ENCODE peak calls at places on chromosomes 2 and 18, in five cellular contexts. H is astrocyte of the cerebellum, N is pancreas, C is progenitor cell of endocrine pancreas, P is fibroblast of pulmonary artery. O is an unnamed sample.
A peak's percentile ranks its signal among the peaks of the same experiment; 100 is the strongest.

GRCh38 chr2:174840436-174840835 is 76.2 kb upstream of the CHRNA1 start:
- DNase-seq in H (no peak), N (no peak), C (no peak), P (peak; percentile 57), O (no peak)

GRCh38 chr2:39432701-39433100 is 4.4 kb downstream of the MAP4K3 start:
- DNase-seq in H (no peak), N (no peak), C (no peak), P (no peak), O (no peak)

GRCh38 chr2:229914182-229914581 is 7.6 kb downstream of the TRIP12 start:
- DNase-seq in H (no peak), N (no peak), C (no peak), P (peak; percentile 35), O (no peak)

GRCh38 chr2:75709297-75709696 is 1.4 kb downstream of the GCFC2 start:
- DNase-seq in H (no peak), N (no peak), C (no peak), P (no peak), O (no peak)

GRCh38 chr18:7598167-7599062 is 31.3 kb downstream of the PTPRM start:
- DNase-seq in H (no peak), N (no peak), C (no peak), P (peak; percentile 50), O (no peak)

GRCh38 chr2:173355132-173355865 is 627 bp downstream of the CDCA7 start:
- DNase-seq in H (peak; percentile 6), N (no peak), C (peak; percentile 34), P (peak; percentile 70), O (no peak)

GRCh38 chr2:63642941-63643340 is 54.2 kb downstream of the MDH1 start:
- DNase-seq in H (no peak), N (no peak), C (no peak), P (no peak), O (no peak)

GRCh38 chr2:59389240-59389639 is 1148.1 kb upstream of the FANCL start:
- DNase-seq in H (no peak), N (no peak), C (no peak), P (no peak), O (no peak)

GRCh38 chr2:176827269-176827668 is 385.3 kb upstream of the HNRNPA3 start:
- DNase-seq in H (no peak), N (no peak), C (no peak), P (no peak), O (no peak)

GRCh38 chr2:239836021-239836765 is 188.9 kb downstream of the NDUFA10 start:
- DNase-seq in H (no peak), N (no peak), C (peak; percentile 8), P (no peak), O (no peak)

GRCh38 chr2:129299338-129299737 is 680.1 kb upstream of the RAB6C start:
- DNase-seq in H (no peak), N (no peak), C (no peak), P (no peak), O (no peak)

GRCh38 chr2:205590759-205591158 is 91.5 kb upstream of the NRP2 start:
- DNase-seq in H (no peak), N (no peak), C (no peak), P (peak; percentile 50), O (no peak)

GRCh38 chr2:8424997-8425900 is 256.6 kb upstream of the ID2 start:
- DNase-seq in H (no peak), N (no peak), C (no peak), P (no peak), O (no peak)

GRCh38 chr2:187553908-187554703 is at the start of gene TFPI:
- DNase-seq in H (peak; percentile 50), N (no peak), C (no peak), P (peak; percentile 84), O (no peak)

GRCh38 chr18:48859311-48860275 is 91.2 kb downstream of the SMAD7 start:
- DNase-seq in H (no peak), N (no peak), C (no peak), P (no peak), O (no peak)

GRCh38 chr2:113342650-113343049 is 63.9 kb upstream of the PAX8 start:
- DNase-seq in H (no peak), N (no peak), C (no peak), P (no peak), O (no peak)

GRCh38 chr2:16151281-16151570 is 210.9 kb downstream of the MYCN start:
- DNase-seq in H (no peak), N (no peak), C (no peak), P (no peak), O (no peak)

GRCh38 chr18:75810481-75810880 is 383.0 kb upstream of the SMIM21 start:
- DNase-seq in H (no peak), N (no peak), C (no peak), P (no peak), O (no peak)

GRCh38 chr2:20661028-20661980 is 5.6 kb upstream of the GDF7 start:
- DNase-seq in H (peak; percentile 63), N (peak; percentile 42), C (peak; percentile 63), P (peak; percentile 88), O (peak; percentile 83)

GRCh38 chr2:177693658-177694334 is 301.2 kb downstream of the AGPS start:
- DNase-seq in H (no peak), N (no peak), C (no peak), P (no peak), O (no peak)

GRCh38 chr2:186044761-186045160 is 306.2 kb downstream of the FSIP2 start:
- DNase-seq in H (no peak), N (no peak), C (no peak), P (no peak), O (no peak)

GRCh38 chr18:23779696-23780303 is 90.5 kb downstream of the LAMA3 start:
- DNase-seq in H (no peak), N (no peak), C (no peak), P (peak; percentile 43), O (no peak)

GRCh38 chr18:62324917-62325805 is at the start of gene TNFRSF11A:
- DNase-seq in H (no peak), N (peak; percentile 39), C (peak; percentile 51), P (no peak), O (peak; percentile 86)

GRCh38 chr2:37869756-37870155 is 55.3 kb upstream of the RMDN2 start:
- DNase-seq in H (peak; percentile 72), N (no peak), C (no peak), P (peak; percentile 30), O (no peak)

GRCh38 chr2:206211657-206212255 is 52.1 kb downstream of the EEF1B2 start:
- DNase-seq in H (no peak), N (no peak), C (no peak), P (peak; percentile 64), O (no peak)

GRCh38 chr18:61400714-61401113 is 67.5 kb downstream of the CDH20 start:
- DNase-seq in H (peak; percentile 55), N (no peak), C (no peak), P (peak; percentile 62), O (no peak)

DNA sequence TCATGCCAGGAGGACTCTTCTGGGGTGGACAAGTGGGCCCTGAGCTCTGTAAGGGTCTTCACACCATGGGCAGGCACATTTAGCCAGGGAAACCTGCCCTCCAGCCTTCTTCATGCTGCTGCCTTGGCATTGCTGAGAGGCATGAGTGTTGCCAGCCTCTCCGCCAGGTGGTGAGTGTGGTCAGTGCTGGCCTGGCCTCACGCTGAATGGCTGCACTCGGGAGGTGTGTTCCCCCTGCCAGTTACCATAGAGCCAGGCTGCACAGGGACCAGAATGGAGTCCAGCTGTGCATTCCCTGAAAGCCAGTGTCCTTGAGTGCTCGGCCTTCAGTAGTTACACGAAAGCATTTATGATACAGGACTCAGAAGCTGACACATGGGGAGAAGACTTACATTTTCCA is 139.7 kb downstream of the ATP9B start:
- DNase-seq in H (no peak), N (peak; percentile 71), C (no peak), P (no peak), O (no peak)
- TF ChIP-seq CTCF in H (no peak), N (no peak), C (no peak), P (no peak), O (no peak)

GRCh38 chr2:190535586-190535985 is 1.1 kb upstream of the NEMP2 start:
- DNase-seq in H (no peak), N (no peak), C (no peak), P (no peak), O (no peak)

GRCh38 chr2:190535119-190535439 is 557 bp upstream of the NEMP2 start:
- DNase-seq in H (no peak), N (no peak), C (no peak), P (no peak), O (no peak)

GRCh38 chr2:190537765-190538164 is 3.2 kb upstream of the NEMP2 start:
- DNase-seq in H (no peak), N (no peak), C (no peak), P (peak; percentile 28), O (no peak)

GRCh38 chr2:190540048-190540447 is 5.5 kb upstream of the NEMP2 start:
- DNase-seq in H (no peak), N (no peak), C (no peak), P (peak; percentile 15), O (no peak)

DNA sequence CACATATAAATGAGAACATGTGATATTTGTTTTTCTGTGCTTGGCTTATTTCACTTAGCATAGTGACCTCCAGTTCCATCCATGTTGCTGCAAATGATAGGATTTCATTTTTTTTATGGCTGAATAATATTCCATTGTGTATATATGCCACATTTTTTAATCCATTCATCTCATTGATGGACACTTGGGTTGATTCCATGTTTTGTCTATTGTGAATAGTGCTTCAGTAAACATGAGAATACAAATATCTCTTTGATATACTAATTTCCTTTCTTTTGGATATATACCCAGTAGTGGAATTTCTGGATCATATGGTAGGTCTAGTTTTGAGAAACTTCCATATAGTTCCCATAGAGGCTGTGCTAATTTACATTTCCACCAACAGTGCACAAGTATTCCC is 3.7 kb upstream of the NEMP2 start:
- DNase-seq in H (no peak), N (no peak), C (no peak), P (no peak), O (no peak)
- TF ChIP-seq CTCF in H (no peak), N (no peak), C (no peak), P (no peak), O (no peak)

DNA sequence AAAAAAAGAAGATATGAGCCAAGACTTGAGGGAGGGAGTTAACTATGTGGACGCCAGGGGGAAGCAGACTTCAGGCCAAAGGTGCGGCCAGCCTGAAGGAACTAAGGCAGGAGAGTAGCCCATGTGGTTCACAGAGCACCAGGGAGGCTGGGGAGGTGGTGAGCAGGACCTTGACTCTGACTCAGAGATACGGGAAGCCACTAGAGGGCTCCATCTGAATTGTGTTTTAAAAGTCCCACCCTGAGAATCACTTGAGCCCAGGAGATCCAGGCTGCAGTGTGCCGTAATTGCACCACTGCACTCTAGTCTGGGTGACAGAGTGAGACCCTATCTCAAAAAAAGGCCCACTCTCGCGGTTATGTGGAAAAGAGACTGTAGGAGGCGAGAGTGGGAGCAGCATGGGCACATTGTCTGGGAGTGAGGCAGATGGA is 12.3 kb downstream of the CEP192 start:
- DNase-seq in H (peak; percentile 64), N (no peak), C (peak; percentile 31), P (peak; percentile 82), O (no peak)
- TF ChIP-seq CTCF in H (peak; percentile 61), N (no peak), C (peak; percentile 60), P (peak; percentile 57), O (peak; percentile 44)

DNA sequence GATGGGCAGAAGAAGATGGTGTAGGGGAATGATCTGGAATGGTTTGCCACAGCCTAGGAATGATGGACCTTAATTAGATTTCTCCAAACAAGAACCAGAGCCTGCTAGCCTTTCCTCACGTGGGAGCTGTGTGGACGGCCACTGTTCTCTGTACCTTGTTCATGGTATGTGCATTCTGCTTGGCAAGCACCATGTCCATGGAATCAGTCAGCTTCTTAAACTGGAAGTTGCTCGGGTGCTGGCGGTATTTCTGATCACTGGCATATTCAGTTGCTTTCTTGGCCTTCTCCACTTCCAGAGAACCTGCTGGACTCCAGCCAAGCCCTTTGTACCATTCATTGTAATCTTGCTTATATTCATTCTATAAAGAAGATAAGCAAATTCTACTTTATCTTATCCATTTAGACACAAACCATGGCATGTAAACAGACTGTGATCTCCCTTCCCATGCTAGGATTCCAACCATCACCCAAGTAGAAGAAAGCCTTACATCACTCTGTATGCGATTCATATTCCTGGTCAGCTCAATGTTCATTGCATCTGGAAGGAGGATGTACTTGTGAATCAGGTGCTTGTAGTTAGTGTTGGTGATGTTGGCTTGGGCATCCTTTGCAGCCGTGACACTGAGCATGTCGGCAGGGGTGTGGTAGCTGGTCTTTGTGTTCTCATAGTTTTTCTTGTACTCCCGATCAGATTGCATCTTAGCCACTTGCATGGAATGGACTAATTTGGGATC is 78.4 kb downstream of the NEB start:
- DNase-seq in H (no peak), N (no peak), C (no peak), P (no peak), O (no peak)
- TF ChIP-seq CTCF in H (no peak), N (no peak), C (no peak), P (no peak), O (no peak)